ENCODE peak calls at places on chromosomes 13 and 19, in six cellular contexts. O, X, Q, H, T and C are unnamed samples.

GRCh38 chr19:3931041-3931440 is 1.8 kb upstream of the NMRK2 start:
- DNase-seq in T (no peak), O (no peak), H (no peak), Q (no peak), X (no peak), C (no peak)

GRCh38 chr19:8610041-8610927 is at the start of gene ADAMTS10:
- DNase-seq in H (peak; percentile 38), Q (peak; percentile 43), T (no peak), X (peak; percentile 44), O (peak; percentile 18), C (no peak)

GRCh38 chr19:36061367-36061766 is 6.7 kb downstream of the WDR62 start:
- DNase-seq in T (no peak), X (no peak), H (no peak), Q (no peak), O (no peak), C (no peak)

GRCh38 chr13:76293346-76293745 is 592.9 kb downstream of the KCTD12 start:
- DNase-seq in T (no peak), X (peak; percentile 72), H (no peak), O (no peak), Q (no peak), C (no peak)

GRCh38 chr19:28633223-28634030 is 579.5 kb downstream of the UQCRFS1 start:
- DNase-seq in O (no peak), X (peak; percentile 38), Q (peak; percentile 73), H (peak; percentile 63), T (no peak), C (no peak)

GRCh38 chr19:57302020-57302465 is 18.2 kb upstream of the ZNF543 start:
- DNase-seq in H (no peak), T (no peak), O (no peak), Q (no peak), X (peak; percentile 97), C (no peak)

GRCh38 chr19:5963855-5964254 is 14.1 kb downstream of the RANBP3 start:
- DNase-seq in O (no peak), T (no peak), X (no peak), H (no peak), Q (no peak), C (no peak)

GRCh38 chr19:28292822-28293500 is 920.0 kb downstream of the UQCRFS1 start:
- DNase-seq in T (no peak), X (no peak), O (no peak), Q (no peak), H (no peak), C (no peak)

GRCh38 chr19:3690551-3691371 is 9.5 kb downstream of the PIP5K1C start:
- DNase-seq in Q (no peak), X (no peak), H (no peak), O (no peak), T (no peak), C (no peak)

GRCh38 chr13:54357284-54357933 is 1328.8 kb downstream of the OLFM4 start:
- DNase-seq in T (no peak), O (no peak), H (no peak), X (no peak), Q (no peak), C (no peak)

GRCh38 chr19:23439623-23440022 is 44.4 kb upstream of the ZNF91 start:
- DNase-seq in Q (no peak), X (no peak), O (no peak), T (no peak), H (no peak), C (no peak)

GRCh38 chr13:23695711-23696512 is 125.7 kb downstream of the TNFRSF19 start:
- DNase-seq in T (no peak), O (peak; percentile 65), Q (no peak), X (no peak), H (no peak), C (peak; percentile 48)

GRCh38 chr19:17079710-17080440 is 4.3 kb downstream of the MYO9B start:
- DNase-seq in O (peak; percentile 39), H (peak; percentile 65), T (peak; percentile 41), X (peak; percentile 99), Q (no peak), C (peak; percentile 64)

GRCh38 chr19:36151144-36152051 is 849 bp downstream of the COX7A1 start:
- DNase-seq in O (no peak), H (no peak), T (peak; percentile 57), Q (no peak), X (peak; percentile 11), C (no peak)

GRCh38 chr19:8487137-8487851 is 15.1 kb downstream of the PRAM1 start:
- DNase-seq in H (no peak), O (no peak), X (no peak), Q (no peak), T (no peak), C (peak; percentile 95)

GRCh38 chr13:33401238-33401637 is 115.7 kb upstream of the STARD13 start:
- DNase-seq in H (no peak), Q (no peak), T (no peak), X (no peak), O (no peak), C (no peak)

GRCh38 chr19:44254496-44254895 is 5.2 kb upstream of the ZNF233 start:
- DNase-seq in O (no peak), H (no peak), X (no peak), T (no peak), Q (no peak), C (no peak)

GRCh38 chr19:43765109-43765876 is 10.5 kb upstream of the SMG9 start:
- DNase-seq in O (peak; percentile 55), Q (no peak), T (no peak), H (no peak), X (peak; percentile 87), C (peak; percentile 90)

GRCh38 chr13:108342369-108343289 is 73.1 kb downstream of the TNFSF13B start:
- DNase-seq in X (peak; percentile 53), O (no peak), H (no peak), T (no peak), Q (peak; percentile 7), C (no peak)

GRCh38 chr19:4606921-4607678 is 32.2 kb upstream of the TNFAIP8L1 start:
- DNase-seq in O (no peak), T (peak; percentile 31), H (peak; percentile 64), X (peak; percentile 28), Q (no peak), C (no peak)

GRCh38 chr13:114177245-114178010 is 1.6 kb upstream of the CFAP97D2 start:
- DNase-seq in Q (no peak), O (no peak), X (peak; percentile 22), T (no peak), H (no peak), C (no peak)

GRCh38 chr19:8025321-8025720 is 19.9 kb upstream of the ELAVL1 start:
- DNase-seq in O (no peak), Q (no peak), H (no peak), X (no peak), T (no peak), C (no peak)

GRCh38 chr13:29160862-29161261 is 340.7 kb downstream of the MTUS2 start:
- DNase-seq in O (no peak), T (no peak), Q (no peak), X (no peak), H (no peak), C (no peak)

GRCh38 chr13:27446986-27447583 is 3.3 kb downstream of the MTIF3 start:
- DNase-seq in Q (no peak), O (no peak), X (no peak), T (no peak), H (no peak), C (no peak)

GRCh38 chr13:91657283-91657682 is 258.9 kb downstream of the GPC5 start:
- DNase-seq in Q (no peak), T (no peak), X (no peak), O (no peak), H (no peak), C (no peak)

GRCh38 chr19:40347476-40348124 is 597 bp downstream of the C19orf47 start:
- DNase-seq in T (no peak), H (no peak), Q (no peak), O (no peak), X (no peak), C (no peak)

GRCh38 chr13:26132756-26133155 is 80.9 kb upstream of the SHISA2 start:
- DNase-seq in H (no peak), O (no peak), Q (peak; percentile 6), X (peak; percentile 6), T (no peak), C (no peak)
- TF ChIP-seq CTCF in H (no peak), O (no peak), Q (peak; percentile 45), X (peak; percentile 15), T (peak; percentile 47), C (no peak)

GRCh38 chr19:58401825-58402433 is 6.5 kb downstream of the RNF225 start:
- DNase-seq in X (no peak), O (no peak), T (no peak), H (no peak), Q (peak; percentile 12), C (no peak)
- TF ChIP-seq CTCF in X (no peak), O (no peak), T (no peak), H (no peak), Q (no peak), C (no peak)

GRCh38 chr13:65881561-65882155 is 1348.5 kb downstream of the PCDH9 start:
- DNase-seq in O (no peak), T (no peak), Q (no peak), H (no peak), X (no peak), C (no peak)

DNA sequence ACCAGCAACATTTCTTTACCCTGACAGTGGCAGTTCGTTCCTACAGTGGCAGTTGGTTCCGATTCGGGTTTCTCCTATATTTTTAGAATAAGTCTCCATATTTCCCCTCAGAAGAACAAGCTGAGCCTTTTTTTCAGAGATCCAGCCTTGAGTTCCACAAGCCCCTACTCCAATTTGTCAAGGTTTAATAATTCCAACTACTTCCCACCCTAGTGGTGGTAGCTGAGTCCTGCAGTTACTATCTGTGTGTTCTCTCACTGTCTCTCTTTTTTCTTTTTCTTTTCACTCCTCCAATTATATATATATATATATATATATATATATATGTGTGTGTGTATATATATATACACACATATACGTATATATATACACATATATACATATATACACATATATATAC is 1347.3 kb downstream of the PCDH9 start:
- DNase-seq in X (no peak), Q (no peak), H (no peak), O (no peak), T (no peak), C (no peak)
- TF ChIP-seq CTCF in X (no peak), Q (no peak), H (peak; percentile 47), O (no peak), T (no peak), C (no peak)

GRCh38 chr13:106491928-106492327 is 43.5 kb downstream of the EFNB2 start:
- DNase-seq in O (no peak), T (no peak), Q (no peak), H (peak; percentile 32), X (no peak), C (no peak)
- TF ChIP-seq CTCF in O (no peak), T (no peak), Q (no peak), H (no peak), X (no peak), C (no peak)

DNA sequence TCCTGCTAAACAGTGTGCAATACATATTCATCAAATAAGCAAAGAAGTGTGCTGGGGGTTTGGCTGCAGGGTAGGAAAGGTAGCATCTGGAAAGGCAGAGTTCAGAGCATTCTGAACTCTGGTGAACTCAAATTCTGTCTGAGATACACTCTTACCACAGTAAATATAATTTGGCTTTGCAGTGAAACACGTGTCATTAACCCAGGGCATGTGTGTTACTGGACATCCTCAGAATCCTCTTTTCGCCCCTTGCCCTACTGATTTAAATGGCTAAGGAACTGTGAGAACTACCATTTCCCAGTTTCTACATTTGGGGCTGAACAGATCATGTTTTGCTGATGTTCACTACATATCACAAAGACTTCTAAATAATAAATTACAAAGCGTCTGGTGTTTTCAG is 562.8 kb upstream of the SGCG start:
- DNase-seq in H (no peak), Q (no peak), O (no peak), T (no peak), X (no peak), C (no peak)
- TF ChIP-seq CTCF in H (no peak), Q (no peak), O (no peak), T (no peak), X (no peak), C (no peak)

GRCh38 chr13:111604087-111604486 is 283.6 kb downstream of the TEX29 start:
- DNase-seq in X (no peak), H (no peak), T (no peak), Q (no peak), O (no peak), C (no peak)
- TF ChIP-seq CTCF in X (no peak), H (peak; percentile 26), T (no peak), Q (no peak), O (no peak), C (no peak)